ENCODE peak calls at places on chromosome 20, in eight cellular contexts. One of them, this sample, is unnamed.

GRCh38 chr20:709864-710761 is 34.5 kb upstream of the SCRT2 start:
- DNase-seq in adrenal gland: no peak
- DNase-seq in brain microvascular endothelial cell: no peak
- DNase-seq in IMR-90: no peak
- DNase-seq in left ventricle myocardium inferior: no peak
- DNase-seq in ascending aorta: no peak
- DNase-seq in CD8-positive, alpha-beta T cell: no peak
- DNase-seq in tibial artery: no peak
- DNase-seq in this sample: no peak

GRCh38 chr20:38033330-38034107 is at the start of the genes RPRD1B and TTI1:
- DNase-seq in IMR-90: peak
- DNase-seq in left ventricle myocardium inferior: peak
- DNase-seq in ascending aorta: peak
- DNase-seq in tibial artery: peak
- DNase-seq in adrenal gland: peak
- DNase-seq in brain microvascular endothelial cell: peak
- DNase-seq in CD8-positive, alpha-beta T cell: peak
- DNase-seq in this sample: peak

GRCh38 chr20:7772376-7772775 is 167.9 kb downstream of the HAO1 start:
- DNase-seq in IMR-90: peak
- DNase-seq in tibial artery: no peak
- DNase-seq in brain microvascular endothelial cell: peak
- DNase-seq in left ventricle myocardium inferior: peak
- DNase-seq in ascending aorta: no peak
- DNase-seq in CD8-positive, alpha-beta T cell: no peak
- DNase-seq in adrenal gland: no peak
- DNase-seq in this sample: no peak

GRCh38 chr20:32189691-32190607 is 17.6 kb downstream of the PLAGL2 start:
- DNase-seq in ascending aorta: no peak
- DNase-seq in adrenal gland: peak
- DNase-seq in IMR-90: peak
- DNase-seq in brain microvascular endothelial cell: no peak
- DNase-seq in CD8-positive, alpha-beta T cell: no peak
- DNase-seq in left ventricle myocardium inferior: peak
- DNase-seq in tibial artery: peak
- DNase-seq in this sample: peak

GRCh38 chr20:3795511-3796468 is at the start of gene CDC25B:
- DNase-seq in ascending aorta: peak
- DNase-seq in tibial artery: peak
- DNase-seq in left ventricle myocardium inferior: peak
- DNase-seq in CD8-positive, alpha-beta T cell: peak
- DNase-seq in adrenal gland: peak
- DNase-seq in IMR-90: peak
- DNase-seq in brain microvascular endothelial cell: peak
- DNase-seq in this sample: peak

GRCh38 chr20:18983796-18984195 is 170.2 kb downstream of the SCP2D1 start:
- DNase-seq in left ventricle myocardium inferior: no peak
- DNase-seq in IMR-90: no peak
- DNase-seq in brain microvascular endothelial cell: no peak
- DNase-seq in tibial artery: no peak
- DNase-seq in adrenal gland: no peak
- DNase-seq in ascending aorta: peak
- DNase-seq in CD8-positive, alpha-beta T cell: no peak
- DNase-seq in this sample: no peak

GRCh38 chr20:41030536-41031242 is 2.1 kb downstream of the TOP1 start:
- DNase-seq in adrenal gland: no peak
- DNase-seq in IMR-90: peak
- DNase-seq in tibial artery: no peak
- DNase-seq in left ventricle myocardium inferior: no peak
- DNase-seq in brain microvascular endothelial cell: no peak
- DNase-seq in CD8-positive, alpha-beta T cell: no peak
- DNase-seq in ascending aorta: no peak
- DNase-seq in this sample: no peak

GRCh38 chr20:48797275-48797825 is 30.4 kb downstream of the PREX1 start:
- DNase-seq in ascending aorta: no peak
- DNase-seq in IMR-90: no peak
- DNase-seq in tibial artery: peak
- DNase-seq in left ventricle myocardium inferior: peak
- DNase-seq in adrenal gland: peak
- DNase-seq in brain microvascular endothelial cell: no peak
- DNase-seq in CD8-positive, alpha-beta T cell: no peak
- DNase-seq in this sample: no peak

GRCh38 chr20:2316847-2317495 is 21.2 kb downstream of the TGM3 start:
- DNase-seq in left ventricle myocardium inferior: no peak
- DNase-seq in CD8-positive, alpha-beta T cell: no peak
- DNase-seq in brain microvascular endothelial cell: no peak
- DNase-seq in ascending aorta: no peak
- DNase-seq in adrenal gland: no peak
- DNase-seq in tibial artery: no peak
- DNase-seq in IMR-90: no peak
- DNase-seq in this sample: no peak

GRCh38 chr20:24406761-24407550 is 62.5 kb upstream of the SYNDIG1 start:
- DNase-seq in IMR-90: no peak
- DNase-seq in brain microvascular endothelial cell: no peak
- DNase-seq in ascending aorta: no peak
- DNase-seq in tibial artery: peak
- DNase-seq in CD8-positive, alpha-beta T cell: no peak
- DNase-seq in adrenal gland: no peak
- DNase-seq in left ventricle myocardium inferior: no peak
- DNase-seq in this sample: no peak

GRCh38 chr20:52747736-52748135 is 224.4 kb upstream of the TSHZ2 start:
- DNase-seq in CD8-positive, alpha-beta T cell: no peak
- DNase-seq in adrenal gland: no peak
- DNase-seq in tibial artery: no peak
- DNase-seq in IMR-90: no peak
- DNase-seq in brain microvascular endothelial cell: no peak
- DNase-seq in ascending aorta: no peak
- DNase-seq in left ventricle myocardium inferior: no peak
- DNase-seq in this sample: no peak

GRCh38 chr20:25233016-25233772 is 14.7 kb upstream of the PYGB start:
- DNase-seq in IMR-90: peak
- DNase-seq in tibial artery: peak
- DNase-seq in CD8-positive, alpha-beta T cell: no peak
- DNase-seq in ascending aorta: peak
- DNase-seq in adrenal gland: no peak
- DNase-seq in brain microvascular endothelial cell: peak
- DNase-seq in left ventricle myocardium inferior: peak
- DNase-seq in this sample: peak

GRCh38 chr20:46027245-46027853 is 1.7 kb upstream of the SLC12A5 start:
- DNase-seq in CD8-positive, alpha-beta T cell: no peak
- DNase-seq in adrenal gland: no peak
- DNase-seq in brain microvascular endothelial cell: peak
- DNase-seq in IMR-90: peak
- DNase-seq in tibial artery: peak
- DNase-seq in left ventricle myocardium inferior: no peak
- DNase-seq in ascending aorta: no peak
- DNase-seq in this sample: peak

GRCh38 chr20:8461186-8461585 is 329.1 kb downstream of the PLCB1 start:
- DNase-seq in brain microvascular endothelial cell: no peak
- DNase-seq in CD8-positive, alpha-beta T cell: no peak
- DNase-seq in left ventricle myocardium inferior: no peak
- DNase-seq in IMR-90: no peak
- DNase-seq in adrenal gland: no peak
- DNase-seq in ascending aorta: no peak
- DNase-seq in tibial artery: no peak
- DNase-seq in this sample: no peak

GRCh38 chr20:40639956-40640355 is 49.1 kb downstream of the MAFB start:
- DNase-seq in adrenal gland: no peak
- DNase-seq in ascending aorta: peak
- DNase-seq in CD8-positive, alpha-beta T cell: no peak
- DNase-seq in tibial artery: no peak
- DNase-seq in brain microvascular endothelial cell: no peak
- DNase-seq in left ventricle myocardium inferior: no peak
- DNase-seq in IMR-90: no peak
- DNase-seq in this sample: no peak

GRCh38 chr20:50191065-50191565 is 485 bp downstream of the CEBPB start:
- DNase-seq in left ventricle myocardium inferior: peak
- DNase-seq in IMR-90: no peak
- DNase-seq in brain microvascular endothelial cell: peak
- DNase-seq in CD8-positive, alpha-beta T cell: peak
- DNase-seq in ascending aorta: peak
- DNase-seq in adrenal gland: no peak
- DNase-seq in tibial artery: peak
- DNase-seq in this sample: peak

GRCh38 chr20:54680872-54681297 is 205.5 kb downstream of the DOK5 start:
- DNase-seq in IMR-90: peak
- DNase-seq in ascending aorta: no peak
- DNase-seq in CD8-positive, alpha-beta T cell: no peak
- DNase-seq in brain microvascular endothelial cell: peak
- DNase-seq in left ventricle myocardium inferior: no peak
- DNase-seq in tibial artery: peak
- DNase-seq in adrenal gland: peak
- DNase-seq in this sample: no peak

GRCh38 chr20:53157443-53158408 is 185.6 kb downstream of the TSHZ2 start:
- DNase-seq in adrenal gland: peak
- DNase-seq in CD8-positive, alpha-beta T cell: no peak
- DNase-seq in left ventricle myocardium inferior: no peak
- DNase-seq in IMR-90: peak
- DNase-seq in tibial artery: no peak
- DNase-seq in brain microvascular endothelial cell: peak
- DNase-seq in ascending aorta: no peak
- DNase-seq in this sample: peak

GRCh38 chr20:38870733-38871559 is 55.3 kb upstream of the FAM83D start:
- DNase-seq in CD8-positive, alpha-beta T cell: no peak
- DNase-seq in tibial artery: no peak
- DNase-seq in left ventricle myocardium inferior: no peak
- DNase-seq in IMR-90: peak
- DNase-seq in ascending aorta: no peak
- DNase-seq in brain microvascular endothelial cell: no peak
- DNase-seq in adrenal gland: no peak
- DNase-seq in this sample: peak

GRCh38 chr20:57998276-57998675 is 230.2 kb downstream of the ANKRD60 start:
- DNase-seq in adrenal gland: no peak
- DNase-seq in CD8-positive, alpha-beta T cell: no peak
- DNase-seq in left ventricle myocardium inferior: no peak
- DNase-seq in IMR-90: no peak
- DNase-seq in ascending aorta: no peak
- DNase-seq in brain microvascular endothelial cell: no peak
- DNase-seq in tibial artery: no peak
- DNase-seq in this sample: no peak

GRCh38 chr20:57993738-57994431 is 234.6 kb downstream of the ANKRD60 start:
- DNase-seq in IMR-90: no peak
- DNase-seq in brain microvascular endothelial cell: no peak
- DNase-seq in left ventricle myocardium inferior: no peak
- DNase-seq in tibial artery: no peak
- DNase-seq in ascending aorta: no peak
- DNase-seq in adrenal gland: no peak
- DNase-seq in CD8-positive, alpha-beta T cell: no peak
- DNase-seq in this sample: no peak

GRCh38 chr20:57996936-57997629 is 231.4 kb downstream of the ANKRD60 start:
- DNase-seq in CD8-positive, alpha-beta T cell: no peak
- DNase-seq in ascending aorta: no peak
- DNase-seq in IMR-90: no peak
- DNase-seq in tibial artery: no peak
- DNase-seq in brain microvascular endothelial cell: peak
- DNase-seq in left ventricle myocardium inferior: no peak
- DNase-seq in adrenal gland: no peak
- DNase-seq in this sample: no peak

GRCh38 chr20:57996465-57996864 is 232.0 kb downstream of the ANKRD60 start:
- DNase-seq in adrenal gland: no peak
- DNase-seq in IMR-90: no peak
- DNase-seq in ascending aorta: no peak
- DNase-seq in brain microvascular endothelial cell: no peak
- DNase-seq in left ventricle myocardium inferior: no peak
- DNase-seq in tibial artery: no peak
- DNase-seq in CD8-positive, alpha-beta T cell: no peak
- DNase-seq in this sample: no peak

GRCh38 chr20:57995381-57995977 is 233.0 kb downstream of the ANKRD60 start:
- DNase-seq in left ventricle myocardium inferior: no peak
- DNase-seq in IMR-90: no peak
- DNase-seq in brain microvascular endothelial cell: no peak
- DNase-seq in ascending aorta: no peak
- DNase-seq in adrenal gland: no peak
- DNase-seq in tibial artery: no peak
- DNase-seq in CD8-positive, alpha-beta T cell: no peak
- DNase-seq in this sample: no peak
- H3K27ac ChIP-seq in left ventricle myocardium inferior: no peak
- H3K27ac ChIP-seq in IMR-90: no peak
- H3K27ac ChIP-seq in brain microvascular endothelial cell: no peak
- H3K27ac ChIP-seq in ascending aorta: no peak
- H3K27ac ChIP-seq in adrenal gland: no peak
- H3K27ac ChIP-seq in tibial artery: no peak
- H3K27ac ChIP-seq in CD8-positive, alpha-beta T cell: no peak
- H3K27ac ChIP-seq in this sample: peak

GRCh38 chr20:44222969-44223368 is 12.4 kb upstream of the OSER1 start:
- DNase-seq in ascending aorta: no peak
- DNase-seq in brain microvascular endothelial cell: no peak
- DNase-seq in CD8-positive, alpha-beta T cell: no peak
- DNase-seq in left ventricle myocardium inferior: peak
- DNase-seq in adrenal gland: no peak
- DNase-seq in IMR-90: no peak
- DNase-seq in tibial artery: no peak
- DNase-seq in this sample: no peak
- TF ChIP-seq CTCF in ascending aorta: no peak
- TF ChIP-seq CTCF in brain microvascular endothelial cell: no peak
- TF ChIP-seq CTCF in CD8-positive, alpha-beta T cell: no peak
- TF ChIP-seq CTCF in left ventricle myocardium inferior: no peak
- TF ChIP-seq CTCF in adrenal gland: no peak
- TF ChIP-seq CTCF in IMR-90: no peak
- TF ChIP-seq CTCF in tibial artery: no peak
- TF ChIP-seq CTCF in this sample: no peak

DNA sequence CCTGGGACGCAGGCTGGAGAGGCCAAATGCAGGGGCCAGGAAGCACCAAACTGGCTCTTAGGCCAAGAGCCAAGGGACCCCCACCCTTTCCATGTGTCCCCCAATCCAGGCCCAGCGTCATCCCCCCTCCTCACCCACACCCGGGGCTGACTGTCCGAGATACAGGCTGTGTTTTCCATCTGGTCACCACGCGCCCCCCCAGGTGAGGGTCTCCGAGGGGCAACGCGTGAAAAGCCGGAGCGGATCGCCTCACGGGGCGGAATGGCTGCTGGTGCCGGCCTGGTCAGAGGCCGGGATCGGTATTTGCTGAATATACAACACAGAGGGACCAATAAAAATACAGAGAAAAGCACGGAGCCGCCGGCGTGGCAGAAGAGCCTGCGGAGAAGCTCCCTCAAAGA is 5.2 kb upstream of the ABHD16B start:
- DNase-seq in CD8-positive, alpha-beta T cell: no peak
- DNase-seq in left ventricle myocardium inferior: no peak
- DNase-seq in tibial artery: no peak
- DNase-seq in ascending aorta: no peak
- DNase-seq in adrenal gland: no peak
- DNase-seq in IMR-90: no peak
- DNase-seq in brain microvascular endothelial cell: no peak
- DNase-seq in this sample: no peak
- H3K27ac ChIP-seq in CD8-positive, alpha-beta T cell: no peak
- H3K27ac ChIP-seq in left ventricle myocardium inferior: peak
- H3K27ac ChIP-seq in tibial artery: no peak
- H3K27ac ChIP-seq in ascending aorta: no peak
- H3K27ac ChIP-seq in adrenal gland: no peak
- H3K27ac ChIP-seq in IMR-90: no peak
- H3K27ac ChIP-seq in brain microvascular endothelial cell: no peak
- H3K27ac ChIP-seq in this sample: no peak

DNA sequence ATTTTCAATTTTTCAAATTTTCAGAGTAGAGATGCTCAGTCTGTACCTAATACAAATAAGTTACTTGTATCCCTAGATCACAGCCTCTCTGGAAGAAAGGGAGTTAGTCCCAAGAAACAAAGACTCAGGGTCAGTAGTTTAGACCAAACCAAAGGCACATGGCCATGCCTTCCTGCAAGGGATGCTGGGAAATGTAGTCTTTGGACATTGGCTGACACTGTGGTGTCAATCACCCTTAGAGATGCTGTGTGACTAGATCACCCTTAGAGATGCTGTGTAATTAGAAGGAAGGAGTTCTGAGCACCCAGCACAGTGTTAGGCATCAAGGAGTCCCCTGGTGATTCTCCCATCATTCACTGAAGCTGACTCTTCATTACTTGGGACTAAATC is 202.1 kb downstream of the NFATC2 start:
- DNase-seq in brain microvascular endothelial cell: peak
- DNase-seq in tibial artery: no peak
- DNase-seq in IMR-90: no peak
- DNase-seq in left ventricle myocardium inferior: no peak
- DNase-seq in ascending aorta: no peak
- DNase-seq in CD8-positive, alpha-beta T cell: no peak
- DNase-seq in adrenal gland: no peak
- DNase-seq in this sample: no peak
- TF ChIP-seq CTCF in brain microvascular endothelial cell: no peak
- TF ChIP-seq CTCF in tibial artery: no peak
- TF ChIP-seq CTCF in IMR-90: no peak
- TF ChIP-seq CTCF in left ventricle myocardium inferior: no peak
- TF ChIP-seq CTCF in ascending aorta: no peak
- TF ChIP-seq CTCF in CD8-positive, alpha-beta T cell: no peak
- TF ChIP-seq CTCF in adrenal gland: no peak
- TF ChIP-seq CTCF in this sample: no peak